ENCODE peak calls at places on chromosome 14, in ten cellular contexts. N is cardiac fibroblast; D is CD4-positive, CD25-positive, alpha-beta regulatory T cell; G is ureter; Q is AG04450; I is iPS DF 6.9; P is choroid plexus epithelial cell; L is AG08395; K is ACHN; U is putamen. O is an unnamed sample.
A peak's percentile ranks its signal among the peaks of the same experiment; 100 is the strongest.

GRCh38 chr14:101449114-101449513 is 112.2 kb upstream of the DIO3 start:
- DNase-seq in N (no peak), D (no peak), G (no peak), Q (no peak), I (no peak), P (no peak), L (no peak), K (no peak), U (no peak), O (no peak)

GRCh38 chr14:35637269-35637668 is 103.3 kb downstream of the INSM2 start:
- DNase-seq in N (no peak), D (no peak), G (no peak), Q (no peak), I (no peak), P (no peak), L (no peak), K (no peak), U (no peak), O (no peak)

GRCh38 chr14:74549588-74549987 is 56.0 kb downstream of the ISCA2 start:
- DNase-seq in N (peak; percentile 31), D (no peak), G (peak; percentile 75), Q (no peak), I (no peak), P (peak; percentile 48), L (peak; percentile 15), K (no peak), U (no peak), O (peak; percentile 19)

GRCh38 chr14:63565448-63565847 is 22.3 kb upstream of the PPP2R5E start:
- DNase-seq in N (no peak), D (no peak), G (no peak), Q (no peak), I (no peak), P (no peak), L (no peak), K (no peak), U (no peak), O (no peak)

GRCh38 chr14:90409209-90409730 is 12.4 kb downstream of the CALM1 start:
- DNase-seq in N (peak; percentile 94), D (no peak), G (peak; percentile 70), Q (peak; percentile 90), I (no peak), P (peak; percentile 95), L (peak; percentile 92), K (peak; percentile 78), U (peak; percentile 56), O (peak; percentile 95)

GRCh38 chr14:63727231-63727735 is 582 bp downstream of the SGPP1 start:
- DNase-seq in N (peak; percentile 50), D (peak; percentile 34), G (peak; percentile 49), Q (peak; percentile 2), I (no peak), P (peak; percentile 48), L (peak; percentile 56), K (peak; percentile 35), U (peak; percentile 35), O (peak; percentile 64)

GRCh38 chr14:67151082-67151666 is 38.1 kb upstream of the GARIN2 start:
- DNase-seq in N (no peak), D (no peak), G (no peak), Q (no peak), I (no peak), P (peak; percentile 10), L (no peak), K (no peak), U (no peak), O (peak; percentile 23)

GRCh38 chr14:23604675-23605170 is 26.1 kb upstream of the JPH4 start:
- DNase-seq in N (no peak), D (no peak), G (no peak), Q (no peak), I (no peak), P (no peak), L (no peak), K (no peak), U (no peak), O (no peak)

GRCh38 chr14:37566811-37567371 is 28.2 kb downstream of the FOXA1 start:
- DNase-seq in N (peak; percentile 33), D (no peak), G (no peak), Q (no peak), I (no peak), P (no peak), L (no peak), K (no peak), U (no peak), O (no peak)

GRCh38 chr14:105866841-105867321 is 340.5 kb downstream of the TMEM121 start:
- DNase-seq in N (no peak), D (no peak), G (no peak), Q (no peak), I (no peak), P (no peak), L (no peak), K (no peak), U (no peak), O (no peak)

GRCh38 chr14:50062438-50063039 is 53.8 kb downstream of the VCPKMT start:
- DNase-seq in N (peak; percentile 74), D (peak; percentile 97), G (peak; percentile 77), Q (no peak), I (no peak), P (peak; percentile 79), L (peak; percentile 60), K (peak; percentile 34), U (no peak), O (peak; percentile 80)

GRCh38 chr14:82009993-82010392 is 476.3 kb upstream of the SEL1L start:
- DNase-seq in N (no peak), D (no peak), G (no peak), Q (no peak), I (no peak), P (no peak), L (no peak), K (no peak), U (no peak), O (no peak)

GRCh38 chr14:87233266-87233665 is 759.7 kb downstream of the GALC start:
- DNase-seq in N (no peak), D (no peak), G (no peak), Q (no peak), I (no peak), P (no peak), L (no peak), K (no peak), U (no peak), O (no peak)

GRCh38 chr14:105292810-105293711 is 7.7 kb downstream of the BRF1 start:
- DNase-seq in N (no peak), D (peak; percentile 51), G (no peak), Q (no peak), I (no peak), P (no peak), L (no peak), K (no peak), U (no peak), O (no peak)

GRCh38 chr14:58812050-58812690 is 174.4 kb downstream of the DACT1 start:
- DNase-seq in N (no peak), D (no peak), G (no peak), Q (no peak), I (no peak), P (no peak), L (no peak), K (no peak), U (no peak), O (no peak)

GRCh38 chr14:67971627-67972625 is 152.3 kb downstream of the RAD51B start:
- DNase-seq in N (no peak), D (no peak), G (no peak), Q (no peak), I (no peak), P (no peak), L (no peak), K (no peak), U (no peak), O (peak; percentile 68)

GRCh38 chr14:64806202-64806861 is 73.4 kb downstream of the SPTB start:
- DNase-seq in N (peak; percentile 27), D (no peak), G (no peak), Q (peak; percentile 59), I (no peak), P (peak; percentile 72), L (peak; percentile 77), K (peak; percentile 64), U (no peak), O (peak; percentile 95)

GRCh38 chr14:38578278-38578681 is 322.4 kb upstream of the CLEC14A start:
- DNase-seq in N (peak; percentile 9), D (no peak), G (no peak), Q (no peak), I (no peak), P (peak; percentile 52), L (peak; percentile 20), K (no peak), U (no peak), O (no peak)

GRCh38 chr14:95652171-95652570 is 34.1 kb upstream of the TCL1B start:
- DNase-seq in N (no peak), D (no peak), G (no peak), Q (no peak), I (no peak), P (no peak), L (no peak), K (no peak), U (no peak), O (no peak)

GRCh38 chr14:25944020-25944419 is 653.8 kb downstream of the NOVA1 start:
- DNase-seq in N (no peak), D (no peak), G (no peak), Q (no peak), I (no peak), P (no peak), L (no peak), K (no peak), U (no peak), O (no peak)

GRCh38 chr14:105012171-105012985 is 8.5 kb downstream of the CDCA4 start:
- DNase-seq in N (no peak), D (no peak), G (no peak), Q (no peak), I (no peak), P (no peak), L (no peak), K (no peak), U (no peak), O (no peak)